ENCODE peak calls at places on chromosomes 7 and 10, in six cellular contexts. One of them, this sample, is unnamed.

GRCh38 chr10:121553861-121554264 is 44.4 kb downstream of the FGFR2 start:
- DNase-seq in lung: no peak
- DNase-seq in astrocyte: no peak
- DNase-seq in Caco-2: peak; percentile 63
- DNase-seq in pancreas: peak; percentile 41
- DNase-seq in cardiac muscle cell: no peak
- DNase-seq in this sample: no peak

GRCh38 chr10:96107623-96108038 is 22.5 kb upstream of the ZNF518A start:
- DNase-seq in cardiac muscle cell: no peak
- DNase-seq in pancreas: no peak
- DNase-seq in lung: no peak
- DNase-seq in astrocyte: no peak
- DNase-seq in Caco-2: no peak
- DNase-seq in this sample: no peak

GRCh38 chr10:133067152-133068090 is 20.3 kb upstream of the ADGRA1 start:
- DNase-seq in pancreas: no peak
- DNase-seq in Caco-2: no peak
- DNase-seq in lung: no peak
- DNase-seq in astrocyte: peak; percentile 2
- DNase-seq in cardiac muscle cell: no peak
- DNase-seq in this sample: no peak

GRCh38 chr10:109956454-109957091 is 33.3 kb upstream of the XPNPEP1 start:
- DNase-seq in astrocyte: no peak
- DNase-seq in pancreas: no peak
- DNase-seq in cardiac muscle cell: peak; percentile 57
- DNase-seq in lung: no peak
- DNase-seq in Caco-2: peak; percentile 63
- DNase-seq in this sample: peak; percentile 79

GRCh38 chr10:12419279-12419847 is 70.0 kb downstream of the CAMK1D start:
- DNase-seq in lung: no peak
- DNase-seq in cardiac muscle cell: peak; percentile 90
- DNase-seq in Caco-2: peak; percentile 8
- DNase-seq in astrocyte: peak; percentile 100
- DNase-seq in pancreas: no peak
- DNase-seq in this sample: no peak

GRCh38 chr10:7107287-7107686 is 303.5 kb downstream of the SFMBT2 start:
- DNase-seq in astrocyte: peak; percentile 75
- DNase-seq in cardiac muscle cell: peak; percentile 29
- DNase-seq in lung: no peak
- DNase-seq in Caco-2: no peak
- DNase-seq in pancreas: no peak
- DNase-seq in this sample: no peak

GRCh38 chr10:123073187-123073586 is 62.6 kb upstream of the HMX3 start:
- DNase-seq in lung: no peak
- DNase-seq in Caco-2: no peak
- DNase-seq in cardiac muscle cell: no peak
- DNase-seq in pancreas: no peak
- DNase-seq in astrocyte: no peak
- DNase-seq in this sample: no peak

GRCh38 chr10:97025613-97026242 is 160.0 kb downstream of the SLIT1 start:
- DNase-seq in pancreas: peak; percentile 55
- DNase-seq in Caco-2: no peak
- DNase-seq in astrocyte: peak; percentile 21
- DNase-seq in lung: peak; percentile 61
- DNase-seq in cardiac muscle cell: peak; percentile 76
- DNase-seq in this sample: peak; percentile 84

GRCh38 chr10:103772096-103772845 is 83.1 kb downstream of the SH3PXD2A start:
- DNase-seq in pancreas: peak; percentile 57
- DNase-seq in astrocyte: peak; percentile 95
- DNase-seq in cardiac muscle cell: peak; percentile 93
- DNase-seq in Caco-2: peak; percentile 65
- DNase-seq in lung: peak; percentile 75
- DNase-seq in this sample: peak; percentile 95

GRCh38 chr7:103141753-103142404 is 7.0 kb downstream of the NAPEPLD start:
- DNase-seq in astrocyte: peak; percentile 61
- DNase-seq in pancreas: no peak
- DNase-seq in lung: no peak
- DNase-seq in cardiac muscle cell: peak; percentile 20
- DNase-seq in Caco-2: no peak
- DNase-seq in this sample: no peak

GRCh38 chr10:8159628-8160165 is 105.2 kb downstream of the GATA3 start:
- DNase-seq in cardiac muscle cell: no peak
- DNase-seq in lung: peak; percentile 46
- DNase-seq in astrocyte: peak; percentile 52
- DNase-seq in Caco-2: no peak
- DNase-seq in pancreas: no peak
- DNase-seq in this sample: no peak

GRCh38 chr7:28245108-28245868 is 64.7 kb upstream of the JAZF1 start:
- DNase-seq in lung: no peak
- DNase-seq in Caco-2: no peak
- DNase-seq in pancreas: no peak
- DNase-seq in cardiac muscle cell: no peak
- DNase-seq in astrocyte: no peak
- DNase-seq in this sample: no peak

GRCh38 chr7:91852263-91852741 is 28.2 kb downstream of the MTERF1 start:
- DNase-seq in cardiac muscle cell: peak; percentile 51
- DNase-seq in Caco-2: no peak
- DNase-seq in lung: no peak
- DNase-seq in pancreas: no peak
- DNase-seq in astrocyte: no peak
- DNase-seq in this sample: no peak

GRCh38 chr7:101565601-101566209 is 63.4 kb downstream of the MYL10 start:
- DNase-seq in astrocyte: no peak
- DNase-seq in Caco-2: peak; percentile 18
- DNase-seq in pancreas: no peak
- DNase-seq in cardiac muscle cell: no peak
- DNase-seq in lung: no peak
- DNase-seq in this sample: peak; percentile 29

GRCh38 chr7:101564778-101565211 is 64.3 kb downstream of the MYL10 start:
- DNase-seq in astrocyte: no peak
- DNase-seq in lung: no peak
- DNase-seq in pancreas: no peak
- DNase-seq in Caco-2: peak; percentile 67
- DNase-seq in cardiac muscle cell: no peak
- DNase-seq in this sample: peak; percentile 97

GRCh38 chr7:101562531-101563197 is 66.4 kb downstream of the MYL10 start:
- DNase-seq in pancreas: no peak
- DNase-seq in lung: no peak
- DNase-seq in cardiac muscle cell: no peak
- DNase-seq in astrocyte: no peak
- DNase-seq in Caco-2: peak; percentile 21
- DNase-seq in this sample: peak; percentile 61

GRCh38 chr7:101563198-101563901 is 65.7 kb downstream of the MYL10 start:
- DNase-seq in cardiac muscle cell: no peak
- DNase-seq in pancreas: no peak
- DNase-seq in lung: no peak
- DNase-seq in Caco-2: peak; percentile 35
- DNase-seq in astrocyte: no peak
- DNase-seq in this sample: no peak

GRCh38 chr7:101563933-101564777 is 64.9 kb downstream of the MYL10 start:
- DNase-seq in lung: no peak
- DNase-seq in pancreas: no peak
- DNase-seq in astrocyte: no peak
- DNase-seq in cardiac muscle cell: no peak
- DNase-seq in Caco-2: peak; percentile 27
- DNase-seq in this sample: peak; percentile 65
- H3K4me1 ChIP-seq in lung: peaks cover 7% of the 10 kb centered on the region
- H3K4me1 ChIP-seq in pancreas: no peaks in the 10 kb centered on the region
- H3K4me1 ChIP-seq in astrocyte: no peaks in the 10 kb centered on the region
- H3K4me1 ChIP-seq in cardiac muscle cell: no peaks in the 10 kb centered on the region
- H3K4me1 ChIP-seq in Caco-2: no peaks in the 10 kb centered on the region
- H3K4me1 ChIP-seq in this sample: no peaks in the 10 kb centered on the region

GRCh38 chr7:30751696-30752273 is at the start of gene INMT:
- DNase-seq in pancreas: no peak
- DNase-seq in lung: no peak
- DNase-seq in Caco-2: no peak
- DNase-seq in cardiac muscle cell: peak; percentile 84
- DNase-seq in astrocyte: no peak
- DNase-seq in this sample: peak; percentile 42
- H3K4me1 ChIP-seq in pancreas: no peaks in the 10 kb centered on the region
- H3K4me1 ChIP-seq in lung: peaks cover 17% of the 10 kb centered on the region
- H3K4me1 ChIP-seq in Caco-2: peaks cover 14% of the 10 kb centered on the region
- H3K4me1 ChIP-seq in cardiac muscle cell: peaks cover 14% of the 10 kb centered on the region
- H3K4me1 ChIP-seq in astrocyte: peaks cover 14% of the 10 kb centered on the region
- H3K4me1 ChIP-seq in this sample: peaks cover 5% of the 10 kb centered on the region

DNA sequence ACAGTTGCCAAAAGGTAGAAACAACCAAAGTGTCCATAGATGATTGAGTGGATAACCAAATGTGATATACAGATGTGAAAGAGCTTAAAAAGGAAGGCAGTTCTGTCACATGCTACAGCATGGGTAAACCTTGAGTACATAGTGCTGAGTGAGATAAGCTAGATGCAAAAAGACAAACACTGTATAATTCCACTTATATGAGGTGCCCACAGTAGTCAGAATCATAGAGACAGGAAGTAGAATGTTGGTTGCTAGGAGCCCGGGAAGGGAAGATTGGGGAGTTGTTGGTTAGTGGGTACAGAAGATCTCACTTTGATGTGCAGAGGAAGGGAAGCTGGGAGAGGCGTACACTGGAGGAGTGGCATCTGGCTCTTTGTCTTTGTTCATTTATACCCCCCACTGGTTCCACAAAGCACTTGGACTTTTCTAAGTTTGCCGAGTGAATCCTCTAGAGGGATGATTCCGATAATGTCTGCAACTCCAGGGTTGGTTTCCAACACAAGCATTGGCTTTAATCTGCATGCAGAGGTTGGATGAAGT is 39.4 kb downstream of the TSPAN14 start:
- DNase-seq in pancreas: no peak
- DNase-seq in cardiac muscle cell: peak; percentile 80
- DNase-seq in lung: no peak
- DNase-seq in Caco-2: no peak
- DNase-seq in astrocyte: peak; percentile 50
- DNase-seq in this sample: no peak
- H3K4me1 ChIP-seq in pancreas: peaks cover 35% of the 10 kb centered on the region
- H3K4me1 ChIP-seq in cardiac muscle cell: peaks cover under 1% of the 10 kb centered on the region
- H3K4me1 ChIP-seq in lung: peaks cover 44% of the 10 kb centered on the region
- H3K4me1 ChIP-seq in Caco-2: peaks cover 78% of the 10 kb centered on the region
- H3K4me1 ChIP-seq in astrocyte: peaks cover 26% of the 10 kb centered on the region
- H3K4me1 ChIP-seq in this sample: peaks cover 5% of the 10 kb centered on the region

GRCh38 chr10:33252794-33253203 is 81.7 kb downstream of the NRP1 start:
- DNase-seq in pancreas: no peak
- DNase-seq in Caco-2: no peak
- DNase-seq in lung: no peak
- DNase-seq in astrocyte: peak; percentile 86
- DNase-seq in cardiac muscle cell: peak; percentile 75
- DNase-seq in this sample: no peak

GRCh38 chr10:33254556-33255160 is 79.8 kb downstream of the NRP1 start:
- DNase-seq in lung: no peak
- DNase-seq in cardiac muscle cell: no peak
- DNase-seq in pancreas: no peak
- DNase-seq in Caco-2: no peak
- DNase-seq in astrocyte: no peak
- DNase-seq in this sample: no peak

GRCh38 chr10:33249659-33250058 is 84.8 kb downstream of the NRP1 start:
- DNase-seq in cardiac muscle cell: no peak
- DNase-seq in lung: no peak
- DNase-seq in Caco-2: no peak
- DNase-seq in astrocyte: no peak
- DNase-seq in pancreas: no peak
- DNase-seq in this sample: no peak

GRCh38 chr10:33253411-33253810 is 81.1 kb downstream of the NRP1 start:
- DNase-seq in Caco-2: no peak
- DNase-seq in lung: no peak
- DNase-seq in cardiac muscle cell: no peak
- DNase-seq in astrocyte: no peak
- DNase-seq in pancreas: no peak
- DNase-seq in this sample: no peak

GRCh38 chr10:33252324-33252723 is 82.1 kb downstream of the NRP1 start:
- DNase-seq in cardiac muscle cell: no peak
- DNase-seq in Caco-2: no peak
- DNase-seq in astrocyte: no peak
- DNase-seq in pancreas: no peak
- DNase-seq in lung: no peak
- DNase-seq in this sample: no peak
- H3K4me1 ChIP-seq in cardiac muscle cell: no peaks in the 10 kb centered on the region
- H3K4me1 ChIP-seq in Caco-2: no peaks in the 10 kb centered on the region
- H3K4me1 ChIP-seq in astrocyte: peaks cover 35% of the 10 kb centered on the region
- H3K4me1 ChIP-seq in pancreas: no peaks in the 10 kb centered on the region
- H3K4me1 ChIP-seq in lung: peaks cover 13% of the 10 kb centered on the region
- H3K4me1 ChIP-seq in this sample: no peaks in the 10 kb centered on the region

GRCh38 chr7:100874577-100875355 is at the start of gene SRRT:
- DNase-seq in astrocyte: peak; percentile 91
- DNase-seq in lung: peak; percentile 99
- DNase-seq in cardiac muscle cell: peak; percentile 99
- DNase-seq in pancreas: peak; percentile 98
- DNase-seq in Caco-2: peak; percentile 98
- DNase-seq in this sample: peak; percentile 99
- H3K4me1 ChIP-seq in astrocyte: peaks cover 16% of the 10 kb centered on the region
- H3K4me1 ChIP-seq in lung: peaks cover 14% of the 10 kb centered on the region
- H3K4me1 ChIP-seq in cardiac muscle cell: peaks cover 5% of the 10 kb centered on the region
- H3K4me1 ChIP-seq in pancreas: peaks cover 20% of the 10 kb centered on the region
- H3K4me1 ChIP-seq in Caco-2: peaks cover 10% of the 10 kb centered on the region
- H3K4me1 ChIP-seq in this sample: peaks cover 5% of the 10 kb centered on the region

DNA sequence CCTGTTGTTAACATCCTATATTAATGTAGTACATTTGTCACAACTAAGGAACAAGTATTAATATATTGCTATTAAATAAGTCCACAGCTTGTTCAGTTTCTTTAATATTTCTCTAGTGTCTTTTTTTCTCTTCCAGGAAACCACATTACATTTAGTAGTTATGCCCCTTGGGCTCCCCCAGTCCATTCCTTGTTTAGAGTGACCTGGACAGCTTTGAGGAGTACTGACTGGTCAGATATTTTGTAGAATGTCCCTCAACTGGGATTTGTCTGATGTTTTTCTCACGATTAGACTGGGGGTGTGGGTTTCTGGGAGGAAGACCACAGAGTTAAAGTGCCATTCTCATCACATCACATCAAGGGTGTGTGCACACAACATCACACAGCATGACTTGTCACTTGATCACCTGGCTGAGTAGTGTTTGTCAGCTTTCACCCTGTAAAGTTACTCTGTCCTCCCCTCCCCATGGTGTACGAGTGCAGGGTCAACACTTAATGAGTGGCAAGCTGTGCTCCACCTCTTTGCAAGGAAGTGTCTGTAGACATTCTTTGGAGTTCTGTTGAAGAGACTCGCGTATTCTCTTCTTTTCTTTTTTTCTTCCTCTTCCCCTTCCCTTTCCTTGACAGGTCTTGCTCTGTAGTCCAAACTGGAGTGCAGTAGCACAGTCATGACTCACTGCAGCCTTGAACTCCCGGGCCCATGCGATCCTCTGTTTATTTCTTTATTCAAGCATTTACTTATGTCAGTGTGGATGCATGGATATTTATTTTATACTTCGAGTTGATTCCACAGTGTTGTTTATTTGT is 10.2 kb downstream of the LMTK2 start:
- DNase-seq in cardiac muscle cell: peak; percentile 23
- DNase-seq in Caco-2: no peak
- DNase-seq in pancreas: no peak
- DNase-seq in astrocyte: peak; percentile 35
- DNase-seq in lung: peak; percentile 75
- DNase-seq in this sample: no peak
- H3K4me1 ChIP-seq in cardiac muscle cell: peaks cover 30% of the 10 kb centered on the region
- H3K4me1 ChIP-seq in Caco-2: no peaks in the 10 kb centered on the region
- H3K4me1 ChIP-seq in pancreas: peaks cover 9% of the 10 kb centered on the region
- H3K4me1 ChIP-seq in astrocyte: peaks cover 8% of the 10 kb centered on the region
- H3K4me1 ChIP-seq in lung: peaks cover 10% of the 10 kb centered on the region
- H3K4me1 ChIP-seq in this sample: no peaks in the 10 kb centered on the region

This sample was measured in endodermal cell.